ENCODE peak calls at places on chromosomes 4 and X, in seven cellular contexts. R, P, L, C, J, F and W are unnamed samples.

GRCh38 chrX:103475381-103475780 is 43.9 kb downstream of the RAB40A start:
- DNase-seq in R (no peak), C (no peak), F (no peak), L (no peak), J (no peak), P (no peak), W (no peak)

GRCh38 chrX:2511326-2511725 is 10.6 kb upstream of the DHRSX start:
- DNase-seq in C (no peak), R (no peak), F (no peak), L (no peak), J (no peak), P (no peak), W (no peak)

GRCh38 chr4:169189372-169189771 is 81.4 kb downstream of the SH3RF1 start:
- DNase-seq in L (no peak), J (no peak), C (no peak), P (no peak), F (no peak), R (no peak), W (no peak)

GRCh38 chr4:6734165-6734786 is 18.3 kb downstream of the BLOC1S4 start:
- DNase-seq in J (no peak), P (no peak), C (peak; percentile 4), F (no peak), L (no peak), R (no peak), W (no peak)

GRCh38 chr4:61555789-61556188 is 355.7 kb downstream of the ADGRL3 start:
- DNase-seq in R (no peak), C (no peak), J (no peak), F (no peak), L (no peak), P (no peak), W (no peak)

GRCh38 chrX:24146283-24146865 is 3.2 kb upstream of the ZFX start:
- DNase-seq in R (no peak), P (no peak), C (no peak), F (no peak), J (no peak), L (no peak), W (no peak)

GRCh38 chr4:7651461-7651921 is 216.8 kb upstream of the PSAPL1 start:
- DNase-seq in P (no peak), C (peak; percentile 47), R (peak; percentile 82), F (no peak), L (peak; percentile 25), J (no peak), W (no peak)

GRCh38 chr4:152983774-152984411 is 47.8 kb downstream of the FHDC1 start:
- DNase-seq in L (peak; percentile 22), C (no peak), F (no peak), P (no peak), R (no peak), J (no peak), W (no peak)

GRCh38 chr4:144646523-144647094 is 653 bp downstream of the HHIP start:
- DNase-seq in R (peak; percentile 71), C (peak; percentile 18), J (no peak), F (no peak), P (no peak), L (peak; percentile 32), W (no peak)

GRCh38 chr4:37725718-37726117 is 39.5 kb upstream of the RELL1 start:
- DNase-seq in F (no peak), J (no peak), L (no peak), R (no peak), C (no peak), P (no peak), W (no peak)

GRCh38 chr4:73698217-73698616 is 42.2 kb upstream of the CXCL8 start:
- DNase-seq in R (no peak), F (no peak), J (no peak), C (peak; percentile 39), L (no peak), P (no peak), W (no peak)

GRCh38 chr4:7165874-7166201 is 26.5 kb upstream of the SORCS2 start:
- DNase-seq in P (no peak), L (no peak), F (no peak), R (no peak), C (no peak), J (peak; percentile 32), W (peak; percentile 67)

GRCh38 chr4:14853186-14853946 is 148.9 kb upstream of the CPEB2 start:
- DNase-seq in R (no peak), L (no peak), P (no peak), F (no peak), C (no peak), J (no peak), W (no peak)

GRCh38 chr4:140099993-140100392 is 54.0 kb downstream of the MAML3 start:
- DNase-seq in R (peak; percentile 74), C (no peak), F (no peak), P (no peak), L (no peak), J (peak; percentile 79), W (peak; percentile 83)

GRCh38 chr4:128854433-128854832 is 44.9 kb downstream of the JADE1 start:
- DNase-seq in R (no peak), F (peak; percentile 51), C (no peak), J (no peak), P (no peak), L (no peak), W (no peak)

GRCh38 chr4:118400362-118400761 is 47.6 kb upstream of the PRSS12 start:
- DNase-seq in C (no peak), L (no peak), F (no peak), J (no peak), P (no peak), R (no peak), W (no peak)

GRCh38 chr4:53889335-53890084 is 174.9 kb downstream of the CHIC2 start:
- DNase-seq in L (no peak), R (no peak), J (no peak), C (no peak), P (no peak), F (no peak), W (no peak)

GRCh38 chr4:10033191-10033881 is 12.0 kb upstream of the SLC2A9 start:
- DNase-seq in C (no peak), F (no peak), L (peak; percentile 10), J (peak; percentile 44), R (no peak), P (no peak), W (peak; percentile 90)

GRCh38 chr4:145587088-145587487 is 32.1 kb upstream of the MMAA start:
- DNase-seq in F (no peak), C (no peak), R (no peak), J (no peak), L (no peak), P (no peak), W (no peak)

GRCh38 chrX:15567886-15568616 is 32.7 kb downstream of the ACE2 start:
- DNase-seq in C (no peak), J (no peak), P (no peak), L (no peak), R (no peak), F (no peak), W (no peak)

GRCh38 chr4:102503301-102503746 is 2.2 kb downstream of the NFKB1 start:
- DNase-seq in L (no peak), C (no peak), P (no peak), J (no peak), R (no peak), F (peak; percentile 37), W (no peak)

GRCh38 chr4:7319024-7319423 is 115.7 kb downstream of the PSAPL1 start:
- DNase-seq in F (no peak), R (no peak), C (no peak), L (no peak), P (no peak), J (no peak), W (no peak)

GRCh38 chr4:108168213-108168671 is 490 bp downstream of the LEF1 start:
- DNase-seq in P (no peak), L (no peak), J (no peak), F (peak; percentile 56), C (no peak), R (no peak), W (no peak)

GRCh38 chr4:182143822-182144620 is 99.2 kb upstream of the TENM3 start:
- DNase-seq in F (no peak), J (no peak), L (peak; percentile 32), R (peak; percentile 82), C (peak; percentile 75), P (no peak), W (no peak)

GRCh38 chrX:127621780-127622179 is 430.4 kb downstream of the ACTRT1 start:
- DNase-seq in F (no peak), L (no peak), P (no peak), C (no peak), R (no peak), J (no peak), W (no peak)

GRCh38 chrX:132119283-132119682 is 8.5 kb downstream of the FRMD7 start:
- DNase-seq in F (no peak), J (no peak), C (no peak), P (no peak), R (no peak), L (no peak), W (no peak)

GRCh38 chrX:18377802-18378201 is 23.3 kb upstream of the SCML2 start:
- DNase-seq in J (no peak), L (no peak), R (no peak), F (peak; percentile 32), C (peak; percentile 41), P (no peak), W (no peak)

GRCh38 chrX:3461824-3462508 is 115.5 kb upstream of the MXRA5 start:
- DNase-seq in L (no peak), F (no peak), P (no peak), C (no peak), J (no peak), R (no peak), W (no peak)

GRCh38 chr4:54484361-54484760 is 173.4 kb upstream of the KIT start:
- DNase-seq in J (no peak), R (no peak), F (no peak), P (no peak), L (no peak), C (no peak), W (no peak)

GRCh38 chrX:124791492-124792095 is 445.2 kb downstream of the SH2D1A start:
- DNase-seq in P (no peak), J (no peak), C (no peak), R (no peak), L (no peak), F (no peak), W (no peak)

GRCh38 chr4:71607780-71608673 is 175.9 kb downstream of the GC start:
- DNase-seq in F (no peak), C (no peak), L (no peak), J (no peak), R (no peak), P (no peak), W (no peak)

GRCh38 chrX:135528274-135528673 is 7.8 kb downstream of the INTS6L start:
- DNase-seq in L (no peak), C (no peak), P (no peak), J (no peak), R (no peak), F (no peak), W (no peak)